ENCODE peak calls at places on chromosomes 5 and 9, in seven cellular contexts. C, H, Q, T, A, L and R are unnamed samples.

GRCh38 chr5:61599370-61600140 is 267.5 kb downstream of the ZSWIM6 start:
- DNase-seq in L (no peak), Q (peak), A (no peak), T (no peak), C (peak), H (no peak), R (no peak)

GRCh38 chr9:110922145-110922544 is 116.1 kb downstream of the LPAR1 start:
- DNase-seq in T (no peak), A (no peak), H (no peak), C (no peak), Q (no peak), L (no peak), R (no peak)

GRCh38 chr5:65925601-65926275 is 637 bp upstream of the ERBIN start:
- DNase-seq in Q (peak), H (peak), A (peak), L (peak), C (peak), T (peak), R (peak)

GRCh38 chr5:6395102-6395445 is 16.7 kb upstream of the MED10 start:
- DNase-seq in C (no peak), L (no peak), Q (no peak), H (no peak), A (no peak), T (no peak), R (no peak)

GRCh38 chr9:113350338-113350672 is 964 bp downstream of the BSPRY start:
- DNase-seq in C (no peak), Q (no peak), L (peak), T (no peak), A (no peak), H (no peak), R (no peak)

GRCh38 chr9:87630846-87631245 is 95.1 kb upstream of the CTSL start:
- DNase-seq in T (no peak), L (no peak), C (no peak), A (no peak), Q (no peak), H (peak), R (no peak)

GRCh38 chr5:115168829-115169391 is 798 bp downstream of the TRIM36 start:
- DNase-seq in L (no peak), H (no peak), T (no peak), A (no peak), C (no peak), Q (peak), R (peak)

GRCh38 chr9:81680506-81680905 is 8.8 kb downstream of the TLE1 start:
- DNase-seq in Q (no peak), C (no peak), T (no peak), H (no peak), L (no peak), A (no peak), R (no peak)

GRCh38 chr5:83255268-83255667 is 177.9 kb downstream of the XRCC4 start:
- DNase-seq in C (no peak), T (no peak), Q (no peak), L (no peak), A (no peak), H (no peak), R (no peak)

GRCh38 chr5:151587796-151588606 is 3.1 kb downstream of the FAT2 start:
- DNase-seq in T (no peak), Q (no peak), C (no peak), L (no peak), A (no peak), H (no peak), R (no peak)

GRCh38 chr9:37944671-37945481 is 40.9 kb upstream of the SLC25A51 start:
- DNase-seq in T (no peak), Q (no peak), A (no peak), L (no peak), C (no peak), H (no peak), R (no peak)

GRCh38 chr9:131276891-131277672 is 772 bp upstream of the FAM78A start:
- DNase-seq in H (no peak), A (no peak), T (no peak), L (no peak), C (no peak), Q (peak), R (no peak)

GRCh38 chr5:60248900-60249299 is 355.4 kb upstream of the PDE4D start:
- DNase-seq in T (no peak), Q (no peak), H (no peak), C (no peak), L (peak), A (no peak), R (peak)

GRCh38 chr9:3507395-3508077 is 18.3 kb downstream of the RFX3 start:
- DNase-seq in C (peak), Q (no peak), H (no peak), A (no peak), L (no peak), T (no peak), R (no peak)

GRCh38 chr9:32587901-32588300 is 14.9 kb upstream of the NDUFB6 start:
- DNase-seq in Q (no peak), T (no peak), H (no peak), A (no peak), L (no peak), C (no peak), R (no peak)

GRCh38 chr9:27664136-27664819 is 91.0 kb upstream of the C9orf72 start:
- DNase-seq in C (no peak), A (no peak), L (no peak), H (no peak), T (no peak), Q (no peak), R (no peak)

GRCh38 chr5:149254506-149254905 is 17.2 kb upstream of the AFAP1L1 start:
- DNase-seq in Q (no peak), T (no peak), L (no peak), C (no peak), A (no peak), H (no peak), R (no peak)

GRCh38 chr5:137752873-137753226 is 1.3 kb downstream of the HNRNPA0 start:
- DNase-seq in Q (no peak), H (peak), T (no peak), A (peak), C (peak), L (peak), R (no peak)

GRCh38 chr5:137753227-137753985 is 757 bp downstream of the HNRNPA0 start:
- DNase-seq in L (peak), C (no peak), A (peak), T (no peak), H (peak), Q (peak), R (peak)

GRCh38 chr5:137754961-137755762 is 999 bp upstream of the HNRNPA0 start:
- DNase-seq in Q (no peak), T (no peak), H (peak), C (no peak), A (no peak), L (no peak), R (no peak)

GRCh38 chr5:137753986-137754235 is 252 bp downstream of the HNRNPA0 start:
- DNase-seq in L (no peak), Q (no peak), H (no peak), C (no peak), A (no peak), T (peak), R (no peak)

DNA sequence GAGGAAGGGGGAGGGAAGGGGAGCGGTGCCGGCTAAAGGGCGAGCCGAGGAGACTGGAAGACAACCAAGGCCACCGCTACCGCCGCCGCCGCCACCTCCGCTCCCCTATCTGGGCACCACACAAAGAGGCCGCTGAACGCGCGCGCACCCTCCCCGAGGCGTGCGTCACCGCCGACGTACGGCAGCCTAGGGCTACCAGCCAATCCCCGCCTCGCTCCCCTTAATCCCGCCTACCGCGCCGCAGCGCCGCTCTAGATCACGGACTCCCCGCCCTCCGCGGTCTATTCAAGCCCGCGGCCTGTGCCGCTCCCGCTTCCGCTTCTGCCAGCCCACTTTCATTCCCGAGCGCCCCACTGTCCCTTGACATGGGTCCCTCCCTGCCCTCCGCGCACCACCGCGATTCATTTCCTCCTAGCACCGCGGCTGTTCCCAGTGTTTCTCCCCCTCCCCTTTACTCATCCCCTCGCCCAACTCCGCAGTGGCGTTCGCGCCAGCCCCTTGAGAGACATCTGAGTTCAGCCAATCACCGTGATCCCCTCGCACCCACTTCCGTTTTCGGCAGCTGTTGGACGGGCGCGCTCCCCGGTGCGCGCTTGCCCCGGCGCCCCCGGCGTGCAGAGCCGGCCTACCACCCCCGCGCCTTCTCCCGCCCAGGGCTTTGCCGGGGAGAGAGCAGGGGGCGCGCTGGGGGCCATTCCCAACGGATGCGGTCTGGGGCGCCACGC is at the start of gene HNRNPA0:
- DNase-seq in L (peak), H (peak), Q (peak), C (peak), A (peak), T (peak), R (peak)
- TF ChIP-seq POLR2A in L (peak), H (no peak), Q (peak), C (peak), A (peak), T (peak), R (peak)

GRCh38 chr5:160434022-160434531 is 12.4 kb downstream of the PTTG1 start:
- DNase-seq in T (no peak), A (no peak), C (no peak), L (peak), H (no peak), Q (no peak), R (peak)
- TF ChIP-seq POLR2A in T (no peak), A (no peak), C (no peak), L (no peak), H (no peak), Q (no peak), R (no peak)

GRCh38 chr5:16143361-16144049 is 36.1 kb downstream of the MARCHF11 start:
- DNase-seq in L (no peak), C (no peak), Q (no peak), T (no peak), H (no peak), A (no peak), R (no peak)
- TF ChIP-seq POLR2A in L (no peak), C (no peak), Q (no peak), T (no peak), H (no peak), A (no peak), R (no peak)

DNA sequence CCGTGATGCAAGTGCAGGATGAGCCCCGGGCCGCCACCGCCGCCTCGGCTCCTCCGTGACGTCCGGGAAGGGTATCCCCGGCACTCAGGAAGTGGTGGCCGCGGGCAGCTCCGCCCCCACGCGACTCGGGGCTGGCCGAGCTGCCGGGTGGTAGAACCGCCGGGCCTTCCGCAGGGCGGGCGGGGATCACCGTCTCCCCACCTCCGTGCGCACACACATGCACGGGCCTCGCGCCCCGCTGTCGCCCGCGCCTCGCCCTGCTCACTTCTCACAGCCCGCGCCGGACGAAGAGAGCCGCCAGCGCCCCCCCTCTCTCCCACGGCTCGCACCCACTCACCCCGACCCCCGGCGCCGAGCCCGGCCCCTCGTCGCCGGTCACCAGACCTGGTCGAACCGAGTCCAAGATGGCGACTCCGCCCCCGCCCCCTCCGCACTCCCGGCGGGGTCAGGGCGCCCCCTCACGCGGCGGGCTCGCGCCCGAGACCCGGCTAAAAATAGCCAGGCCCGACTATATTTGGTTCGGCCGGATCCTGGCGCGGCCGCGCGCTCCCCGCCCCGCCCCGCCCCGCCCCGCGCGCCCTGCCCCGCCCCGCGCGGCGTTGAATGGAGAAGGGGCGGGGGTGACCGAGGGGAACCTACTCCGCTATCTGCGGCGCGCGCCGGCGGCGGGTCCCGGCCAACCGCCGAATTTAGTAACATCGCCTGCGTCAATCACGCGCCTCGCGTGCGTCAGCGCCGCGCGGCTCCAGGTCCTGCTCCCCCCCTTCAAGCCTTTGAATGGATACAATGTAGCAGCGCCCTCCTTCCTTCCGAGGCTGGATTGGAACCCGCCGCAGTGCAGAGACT is 2.0 kb upstream of the NR4A3 start:
- DNase-seq in L (peak), T (peak), H (peak), C (peak), A (peak), Q (peak), R (peak)
- TF ChIP-seq POLR2A in L (peak), T (peak), H (no peak), C (peak), A (no peak), Q (peak), R (peak)

GRCh38 chr5:139700711-139701693 is 52.9 kb downstream of the CXXC5 start:
- DNase-seq in L (peak), T (no peak), H (no peak), Q (peak), C (no peak), A (no peak), R (no peak)
- TF ChIP-seq POLR2A in L (no peak), T (no peak), H (no peak), Q (no peak), C (no peak), A (no peak), R (no peak)

GRCh38 chr5:126600631-126601511 is at the start of gene PHAX:
- DNase-seq in A (peak), H (peak), L (peak), Q (peak), T (peak), C (peak), R (peak)
- TF ChIP-seq POLR2A in A (no peak), H (no peak), L (peak), Q (no peak), T (no peak), C (peak), R (no peak)